ENCODE peak calls at places on chromosome 12, in nine cellular contexts. One of them, this sample, is unnamed.

GRCh38 chr12:14775652-14776020 is 27.6 kb downstream of the WBP11 start:
- DNase-seq in psoas muscle: no peak
- DNase-seq in activated effector memory CD4-positive, alpha-beta T cell treated with anti-CD3 and anti-CD28 coated beads, Interleukin-2, amount 50 U/mL, for 16 hours: no peak
- DNase-seq in stimulated activated CD4-positive, alpha-beta T cell treated with anti-CD3 and anti-CD28 coated beads, Interleukin-2, amount 100 ng/mL, for 24 hours: no peak
- DNase-seq in stimulated activated CD8-positive, alpha-beta memory T cell treated with anti-CD3 and anti-CD28 coated beads, Interleukin-15, amount 100 ng/mL, for 24 hours: no peak
- DNase-seq in LoVo: no peak
- DNase-seq in progenitor cell of endocrine pancreas: no peak
- DNase-seq in HL-60: no peak
- DNase-seq in SJSA1: no peak
- DNase-seq in this sample: no peak

GRCh38 chr12:107130830-107131760 is 37.7 kb upstream of the CRY1 start:
- DNase-seq in SJSA1: no peak
- DNase-seq in psoas muscle: no peak
- DNase-seq in HL-60: no peak
- DNase-seq in progenitor cell of endocrine pancreas: no peak
- DNase-seq in stimulated activated CD8-positive, alpha-beta memory T cell treated with anti-CD3 and anti-CD28 coated beads, Interleukin-15, amount 100 ng/mL, for 24 hours: no peak
- DNase-seq in activated effector memory CD4-positive, alpha-beta T cell treated with anti-CD3 and anti-CD28 coated beads, Interleukin-2, amount 50 U/mL, for 16 hours: no peak
- DNase-seq in stimulated activated CD4-positive, alpha-beta T cell treated with anti-CD3 and anti-CD28 coated beads, Interleukin-2, amount 100 ng/mL, for 24 hours: no peak
- DNase-seq in LoVo: no peak
- DNase-seq in this sample: no peak

GRCh38 chr12:104659058-104659457 is 202.3 kb downstream of the CHST11 start:
- DNase-seq in psoas muscle: no peak
- DNase-seq in activated effector memory CD4-positive, alpha-beta T cell treated with anti-CD3 and anti-CD28 coated beads, Interleukin-2, amount 50 U/mL, for 16 hours: no peak
- DNase-seq in stimulated activated CD4-positive, alpha-beta T cell treated with anti-CD3 and anti-CD28 coated beads, Interleukin-2, amount 100 ng/mL, for 24 hours: no peak
- DNase-seq in LoVo: no peak
- DNase-seq in progenitor cell of endocrine pancreas: no peak
- DNase-seq in SJSA1: no peak
- DNase-seq in HL-60: no peak
- DNase-seq in stimulated activated CD8-positive, alpha-beta memory T cell treated with anti-CD3 and anti-CD28 coated beads, Interleukin-15, amount 100 ng/mL, for 24 hours: no peak
- DNase-seq in this sample: no peak

GRCh38 chr12:28097221-28097620 is 93.0 kb upstream of the CCDC91 start:
- DNase-seq in activated effector memory CD4-positive, alpha-beta T cell treated with anti-CD3 and anti-CD28 coated beads, Interleukin-2, amount 50 U/mL, for 16 hours: no peak
- DNase-seq in LoVo: no peak
- DNase-seq in HL-60: no peak
- DNase-seq in stimulated activated CD4-positive, alpha-beta T cell treated with anti-CD3 and anti-CD28 coated beads, Interleukin-2, amount 100 ng/mL, for 24 hours: no peak
- DNase-seq in stimulated activated CD8-positive, alpha-beta memory T cell treated with anti-CD3 and anti-CD28 coated beads, Interleukin-15, amount 100 ng/mL, for 24 hours: no peak
- DNase-seq in psoas muscle: no peak
- DNase-seq in SJSA1: no peak
- DNase-seq in progenitor cell of endocrine pancreas: no peak
- DNase-seq in this sample: no peak

GRCh38 chr12:46579474-46579873 is 206.9 kb upstream of the SLC38A2 start:
- DNase-seq in progenitor cell of endocrine pancreas: no peak
- DNase-seq in SJSA1: no peak
- DNase-seq in HL-60: no peak
- DNase-seq in psoas muscle: no peak
- DNase-seq in activated effector memory CD4-positive, alpha-beta T cell treated with anti-CD3 and anti-CD28 coated beads, Interleukin-2, amount 50 U/mL, for 16 hours: no peak
- DNase-seq in LoVo: no peak
- DNase-seq in stimulated activated CD8-positive, alpha-beta memory T cell treated with anti-CD3 and anti-CD28 coated beads, Interleukin-15, amount 100 ng/mL, for 24 hours: no peak
- DNase-seq in stimulated activated CD4-positive, alpha-beta T cell treated with anti-CD3 and anti-CD28 coated beads, Interleukin-2, amount 100 ng/mL, for 24 hours: no peak
- DNase-seq in this sample: no peak

GRCh38 chr12:38544357-38545066 is 227.9 kb downstream of the ALG10B start:
- DNase-seq in HL-60: no peak
- DNase-seq in LoVo: no peak
- DNase-seq in stimulated activated CD4-positive, alpha-beta T cell treated with anti-CD3 and anti-CD28 coated beads, Interleukin-2, amount 100 ng/mL, for 24 hours: no peak
- DNase-seq in psoas muscle: no peak
- DNase-seq in SJSA1: no peak
- DNase-seq in stimulated activated CD8-positive, alpha-beta memory T cell treated with anti-CD3 and anti-CD28 coated beads, Interleukin-15, amount 100 ng/mL, for 24 hours: no peak
- DNase-seq in progenitor cell of endocrine pancreas: no peak
- DNase-seq in activated effector memory CD4-positive, alpha-beta T cell treated with anti-CD3 and anti-CD28 coated beads, Interleukin-2, amount 50 U/mL, for 16 hours: no peak
- DNase-seq in this sample: no peak

GRCh38 chr12:47839214-47839613 is 19.5 kb upstream of the HDAC7 start:
- DNase-seq in activated effector memory CD4-positive, alpha-beta T cell treated with anti-CD3 and anti-CD28 coated beads, Interleukin-2, amount 50 U/mL, for 16 hours: no peak
- DNase-seq in stimulated activated CD8-positive, alpha-beta memory T cell treated with anti-CD3 and anti-CD28 coated beads, Interleukin-15, amount 100 ng/mL, for 24 hours: no peak
- DNase-seq in psoas muscle: no peak
- DNase-seq in HL-60: no peak
- DNase-seq in stimulated activated CD4-positive, alpha-beta T cell treated with anti-CD3 and anti-CD28 coated beads, Interleukin-2, amount 100 ng/mL, for 24 hours: no peak
- DNase-seq in LoVo: no peak
- DNase-seq in SJSA1: no peak
- DNase-seq in progenitor cell of endocrine pancreas: no peak
- DNase-seq in this sample: no peak

GRCh38 chr12:11794311-11794710 is 144.8 kb downstream of the ETV6 start:
- DNase-seq in LoVo: no peak
- DNase-seq in HL-60: no peak
- DNase-seq in progenitor cell of endocrine pancreas: no peak
- DNase-seq in activated effector memory CD4-positive, alpha-beta T cell treated with anti-CD3 and anti-CD28 coated beads, Interleukin-2, amount 50 U/mL, for 16 hours: no peak
- DNase-seq in stimulated activated CD8-positive, alpha-beta memory T cell treated with anti-CD3 and anti-CD28 coated beads, Interleukin-15, amount 100 ng/mL, for 24 hours: no peak
- DNase-seq in stimulated activated CD4-positive, alpha-beta T cell treated with anti-CD3 and anti-CD28 coated beads, Interleukin-2, amount 100 ng/mL, for 24 hours: no peak
- DNase-seq in psoas muscle: peak
- DNase-seq in SJSA1: no peak
- DNase-seq in this sample: no peak

GRCh38 chr12:58433969-58434368 is 486.3 kb downstream of the LRIG3 start:
- DNase-seq in HL-60: no peak
- DNase-seq in LoVo: peak
- DNase-seq in psoas muscle: no peak
- DNase-seq in stimulated activated CD8-positive, alpha-beta memory T cell treated with anti-CD3 and anti-CD28 coated beads, Interleukin-15, amount 100 ng/mL, for 24 hours: no peak
- DNase-seq in SJSA1: no peak
- DNase-seq in activated effector memory CD4-positive, alpha-beta T cell treated with anti-CD3 and anti-CD28 coated beads, Interleukin-2, amount 50 U/mL, for 16 hours: no peak
- DNase-seq in progenitor cell of endocrine pancreas: no peak
- DNase-seq in stimulated activated CD4-positive, alpha-beta T cell treated with anti-CD3 and anti-CD28 coated beads, Interleukin-2, amount 100 ng/mL, for 24 hours: no peak
- DNase-seq in this sample: no peak

GRCh38 chr12:108773798-108774788 is 42.8 kb upstream of the CORO1C start:
- DNase-seq in activated effector memory CD4-positive, alpha-beta T cell treated with anti-CD3 and anti-CD28 coated beads, Interleukin-2, amount 50 U/mL, for 16 hours: no peak
- DNase-seq in SJSA1: no peak
- DNase-seq in stimulated activated CD8-positive, alpha-beta memory T cell treated with anti-CD3 and anti-CD28 coated beads, Interleukin-15, amount 100 ng/mL, for 24 hours: no peak
- DNase-seq in psoas muscle: peak
- DNase-seq in progenitor cell of endocrine pancreas: no peak
- DNase-seq in HL-60: peak
- DNase-seq in LoVo: no peak
- DNase-seq in stimulated activated CD4-positive, alpha-beta T cell treated with anti-CD3 and anti-CD28 coated beads, Interleukin-2, amount 100 ng/mL, for 24 hours: no peak
- DNase-seq in this sample: peak

GRCh38 chr12:22525426-22525825 is 18.9 kb downstream of the C2CD5 start:
- DNase-seq in HL-60: no peak
- DNase-seq in progenitor cell of endocrine pancreas: no peak
- DNase-seq in stimulated activated CD8-positive, alpha-beta memory T cell treated with anti-CD3 and anti-CD28 coated beads, Interleukin-15, amount 100 ng/mL, for 24 hours: no peak
- DNase-seq in LoVo: no peak
- DNase-seq in stimulated activated CD4-positive, alpha-beta T cell treated with anti-CD3 and anti-CD28 coated beads, Interleukin-2, amount 100 ng/mL, for 24 hours: no peak
- DNase-seq in psoas muscle: no peak
- DNase-seq in SJSA1: no peak
- DNase-seq in activated effector memory CD4-positive, alpha-beta T cell treated with anti-CD3 and anti-CD28 coated beads, Interleukin-2, amount 50 U/mL, for 16 hours: no peak
- DNase-seq in this sample: no peak

GRCh38 chr12:54393743-54394142 is 9.2 kb upstream of the ZNF385A start:
- DNase-seq in HL-60: no peak
- DNase-seq in stimulated activated CD8-positive, alpha-beta memory T cell treated with anti-CD3 and anti-CD28 coated beads, Interleukin-15, amount 100 ng/mL, for 24 hours: no peak
- DNase-seq in activated effector memory CD4-positive, alpha-beta T cell treated with anti-CD3 and anti-CD28 coated beads, Interleukin-2, amount 50 U/mL, for 16 hours: no peak
- DNase-seq in progenitor cell of endocrine pancreas: no peak
- DNase-seq in psoas muscle: no peak
- DNase-seq in LoVo: no peak
- DNase-seq in stimulated activated CD4-positive, alpha-beta T cell treated with anti-CD3 and anti-CD28 coated beads, Interleukin-2, amount 100 ng/mL, for 24 hours: no peak
- DNase-seq in SJSA1: no peak
- DNase-seq in this sample: no peak

GRCh38 chr12:38904932-38905479 is 385 bp downstream of the CPNE8 start:
- DNase-seq in stimulated activated CD4-positive, alpha-beta T cell treated with anti-CD3 and anti-CD28 coated beads, Interleukin-2, amount 100 ng/mL, for 24 hours: peak
- DNase-seq in psoas muscle: peak
- DNase-seq in SJSA1: peak
- DNase-seq in activated effector memory CD4-positive, alpha-beta T cell treated with anti-CD3 and anti-CD28 coated beads, Interleukin-2, amount 50 U/mL, for 16 hours: peak
- DNase-seq in progenitor cell of endocrine pancreas: peak
- DNase-seq in LoVo: peak
- DNase-seq in stimulated activated CD8-positive, alpha-beta memory T cell treated with anti-CD3 and anti-CD28 coated beads, Interleukin-15, amount 100 ng/mL, for 24 hours: no peak
- DNase-seq in HL-60: peak
- DNase-seq in this sample: peak

GRCh38 chr12:49578471-49579112 is 10.7 kb upstream of the MCRS1 start:
- DNase-seq in stimulated activated CD4-positive, alpha-beta T cell treated with anti-CD3 and anti-CD28 coated beads, Interleukin-2, amount 100 ng/mL, for 24 hours: no peak
- DNase-seq in SJSA1: no peak
- DNase-seq in psoas muscle: peak
- DNase-seq in LoVo: no peak
- DNase-seq in activated effector memory CD4-positive, alpha-beta T cell treated with anti-CD3 and anti-CD28 coated beads, Interleukin-2, amount 50 U/mL, for 16 hours: no peak
- DNase-seq in HL-60: peak
- DNase-seq in progenitor cell of endocrine pancreas: no peak
- DNase-seq in stimulated activated CD8-positive, alpha-beta memory T cell treated with anti-CD3 and anti-CD28 coated beads, Interleukin-15, amount 100 ng/mL, for 24 hours: no peak
- DNase-seq in this sample: no peak

GRCh38 chr12:45310627-45310968 is 94.7 kb downstream of the ANO6 start:
- DNase-seq in stimulated activated CD8-positive, alpha-beta memory T cell treated with anti-CD3 and anti-CD28 coated beads, Interleukin-15, amount 100 ng/mL, for 24 hours: no peak
- DNase-seq in progenitor cell of endocrine pancreas: no peak
- DNase-seq in psoas muscle: no peak
- DNase-seq in HL-60: no peak
- DNase-seq in SJSA1: no peak
- DNase-seq in LoVo: no peak
- DNase-seq in activated effector memory CD4-positive, alpha-beta T cell treated with anti-CD3 and anti-CD28 coated beads, Interleukin-2, amount 50 U/mL, for 16 hours: no peak
- DNase-seq in stimulated activated CD4-positive, alpha-beta T cell treated with anti-CD3 and anti-CD28 coated beads, Interleukin-2, amount 100 ng/mL, for 24 hours: no peak
- DNase-seq in this sample: no peak

GRCh38 chr12:109877504-109878246 is 2.7 kb downstream of the GLTP start:
- DNase-seq in LoVo: no peak
- DNase-seq in HL-60: no peak
- DNase-seq in SJSA1: no peak
- DNase-seq in activated effector memory CD4-positive, alpha-beta T cell treated with anti-CD3 and anti-CD28 coated beads, Interleukin-2, amount 50 U/mL, for 16 hours: no peak
- DNase-seq in psoas muscle: no peak
- DNase-seq in progenitor cell of endocrine pancreas: no peak
- DNase-seq in stimulated activated CD8-positive, alpha-beta memory T cell treated with anti-CD3 and anti-CD28 coated beads, Interleukin-15, amount 100 ng/mL, for 24 hours: no peak
- DNase-seq in stimulated activated CD4-positive, alpha-beta T cell treated with anti-CD3 and anti-CD28 coated beads, Interleukin-2, amount 100 ng/mL, for 24 hours: no peak
- DNase-seq in this sample: no peak

GRCh38 chr12:91958816-91959215 is 186.8 kb downstream of the BTG1 start:
- DNase-seq in activated effector memory CD4-positive, alpha-beta T cell treated with anti-CD3 and anti-CD28 coated beads, Interleukin-2, amount 50 U/mL, for 16 hours: no peak
- DNase-seq in psoas muscle: no peak
- DNase-seq in LoVo: peak
- DNase-seq in SJSA1: peak
- DNase-seq in stimulated activated CD8-positive, alpha-beta memory T cell treated with anti-CD3 and anti-CD28 coated beads, Interleukin-15, amount 100 ng/mL, for 24 hours: no peak
- DNase-seq in stimulated activated CD4-positive, alpha-beta T cell treated with anti-CD3 and anti-CD28 coated beads, Interleukin-2, amount 100 ng/mL, for 24 hours: no peak
- DNase-seq in progenitor cell of endocrine pancreas: no peak
- DNase-seq in HL-60: no peak
- DNase-seq in this sample: no peak

GRCh38 chr12:103965255-103965589 is 450 bp upstream of the TDG start:
- DNase-seq in HL-60: no peak
- DNase-seq in SJSA1: no peak
- DNase-seq in progenitor cell of endocrine pancreas: no peak
- DNase-seq in stimulated activated CD8-positive, alpha-beta memory T cell treated with anti-CD3 and anti-CD28 coated beads, Interleukin-15, amount 100 ng/mL, for 24 hours: no peak
- DNase-seq in stimulated activated CD4-positive, alpha-beta T cell treated with anti-CD3 and anti-CD28 coated beads, Interleukin-2, amount 100 ng/mL, for 24 hours: no peak
- DNase-seq in psoas muscle: no peak
- DNase-seq in LoVo: no peak
- DNase-seq in activated effector memory CD4-positive, alpha-beta T cell treated with anti-CD3 and anti-CD28 coated beads, Interleukin-2, amount 50 U/mL, for 16 hours: no peak
- DNase-seq in this sample: no peak

GRCh38 chr12:64034901-64035576 is 187.1 kb downstream of the KICS2 start:
- DNase-seq in stimulated activated CD4-positive, alpha-beta T cell treated with anti-CD3 and anti-CD28 coated beads, Interleukin-2, amount 100 ng/mL, for 24 hours: no peak
- DNase-seq in activated effector memory CD4-positive, alpha-beta T cell treated with anti-CD3 and anti-CD28 coated beads, Interleukin-2, amount 50 U/mL, for 16 hours: no peak
- DNase-seq in HL-60: no peak
- DNase-seq in stimulated activated CD8-positive, alpha-beta memory T cell treated with anti-CD3 and anti-CD28 coated beads, Interleukin-15, amount 100 ng/mL, for 24 hours: no peak
- DNase-seq in SJSA1: no peak
- DNase-seq in psoas muscle: no peak
- DNase-seq in LoVo: no peak
- DNase-seq in progenitor cell of endocrine pancreas: no peak
- DNase-seq in this sample: no peak